ENCODE peak calls at places on chromosome 9, in four cellular contexts. U, D, V and A are unnamed samples.

GRCh38 chr9:131836607-131837315 is 96.9 kb upstream of the RAPGEF1 start:
- DNase-seq in V (no peak), D (no peak), U (no peak), A (no peak)

GRCh38 chr9:36842560-36843530 is 191.2 kb downstream of the PAX5 start:
- DNase-seq in U (no peak), D (no peak), V (no peak), A (peak; percentile 76)

GRCh38 chr9:73684601-73685000 is 532.9 kb downstream of the ANXA1 start:
- DNase-seq in U (peak; percentile 73), V (no peak), D (no peak), A (no peak)

GRCh38 chr9:34430843-34431437 is 27.4 kb downstream of the FAM219A start:
- DNase-seq in D (peak; percentile 88), V (no peak), U (peak; percentile 79), A (peak; percentile 79)

GRCh38 chr9:95012902-95013301 is 286.4 kb downstream of the AOPEP start:
- DNase-seq in U (no peak), V (no peak), D (no peak), A (no peak)

GRCh38 chr9:107942870-107943269 is 453.3 kb upstream of the KLF4 start:
- DNase-seq in U (no peak), D (peak; percentile 41), V (no peak), A (no peak)

GRCh38 chr9:97601228-97601898 is 31.8 kb downstream of the TSTD2 start:
- DNase-seq in U (no peak), V (no peak), D (no peak), A (no peak)

GRCh38 chr9:90842984-90843383 is 41.4 kb downstream of the SYK start:
- DNase-seq in D (no peak), V (peak; percentile 80), U (no peak), A (no peak)

GRCh38 chr9:83432104-83432627 is 106.0 kb downstream of the FRMD3 start:
- DNase-seq in D (peak; percentile 69), V (peak; percentile 83), U (peak; percentile 67), A (peak; percentile 40)

GRCh38 chr9:99181621-99182020 is 40.1 kb downstream of the ALG2 start:
- DNase-seq in U (peak; percentile 76), D (no peak), V (no peak), A (no peak)

GRCh38 chr9:83313771-83314170 is 224.4 kb downstream of the FRMD3 start:
- DNase-seq in D (no peak), U (no peak), V (no peak), A (no peak)

GRCh38 chr9:15612962-15613361 is 60.1 kb downstream of the CCDC171 start:
- DNase-seq in V (no peak), U (no peak), D (no peak), A (no peak)

GRCh38 chr9:125613156-125613555 is 93.9 kb downstream of the MAPKAP1 start:
- DNase-seq in V (no peak), D (peak; percentile 21), U (no peak), A (no peak)

GRCh38 chr9:14383296-14383695 is 69.4 kb upstream of the NFIB start:
- DNase-seq in U (peak; percentile 66), V (no peak), D (no peak), A (no peak)

GRCh38 chr9:118686940-118687339 is 682.3 kb downstream of the BRINP1 start:
- DNase-seq in U (no peak), D (no peak), V (no peak), A (no peak)

GRCh38 chr9:69620731-69621130 is 51.4 kb downstream of the APBA1 start:
- DNase-seq in V (no peak), D (no peak), U (no peak), A (no peak)

GRCh38 chr9:16119861-16120641 is 567.2 kb downstream of the CCDC171 start:
- DNase-seq in D (peak; percentile 11), V (no peak), U (peak; percentile 94), A (no peak)

GRCh38 chr9:37405764-37406380 is 16.6 kb upstream of the GRHPR start:
- DNase-seq in D (no peak), V (no peak), U (no peak), A (no peak)

GRCh38 chr9:108534741-108535140 is 321.0 kb downstream of the ACTL7B start:
- DNase-seq in U (peak; percentile 94), V (no peak), D (no peak), A (no peak)

GRCh38 chr9:129069128-129069824 is 11.6 kb upstream of the DOLPP1 start:
- DNase-seq in V (peak; percentile 96), D (no peak), U (no peak), A (no peak)

GRCh38 chr9:82436480-82436879 is 447.9 kb downstream of the SPATA31D1 start:
- DNase-seq in U (peak; percentile 48), D (no peak), V (no peak), A (no peak)

GRCh38 chr9:34479316-34479865 is 20.8 kb downstream of the DNAI1 start:
- DNase-seq in D (no peak), U (no peak), V (no peak), A (no peak)

DNA sequence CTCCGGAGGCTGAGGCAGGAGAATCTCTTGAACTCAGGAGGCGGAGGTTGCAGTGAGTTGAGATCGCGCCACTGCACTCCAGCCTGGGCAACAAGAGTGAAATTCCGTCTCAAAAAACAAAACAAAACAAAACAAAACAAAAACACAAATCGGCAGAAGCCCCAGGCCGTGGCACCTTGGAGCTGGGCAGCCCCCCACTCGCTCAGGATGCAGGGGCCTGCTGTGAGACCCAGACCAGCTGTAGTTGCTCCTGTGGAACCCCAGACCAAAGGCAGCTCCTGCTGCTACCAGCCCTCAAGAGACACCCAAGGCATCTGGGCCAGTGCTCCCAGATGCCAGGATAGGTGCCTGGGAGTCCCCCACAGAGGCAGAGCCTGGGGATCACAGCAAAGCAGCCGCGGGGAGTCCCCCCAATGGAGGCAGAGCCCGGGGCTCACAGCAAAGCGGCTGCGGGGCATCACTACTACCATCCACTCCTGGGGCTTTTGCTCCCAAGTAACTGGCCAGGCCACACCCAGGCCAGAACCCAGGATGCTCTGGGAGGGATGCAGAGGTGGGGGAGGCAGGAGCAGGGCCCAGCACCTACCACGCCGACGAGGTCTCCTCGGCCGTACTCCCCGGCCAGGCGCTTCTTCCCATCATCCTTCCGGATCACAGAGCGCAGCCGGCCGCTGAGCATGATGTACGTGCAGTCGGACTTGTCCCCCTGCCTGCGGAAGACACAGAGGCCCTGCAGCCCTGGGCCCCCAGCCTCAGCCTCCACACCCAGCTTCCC is 37.7 kb upstream of the NSMF start:
- DNase-seq in U (no peak), D (no peak), V (peak; percentile 59), A (peak; percentile 64)
- H3K27me3 ChIP-seq in U (no peaks in the 10 kb centered on the region), D (no peaks in the 10 kb centered on the region), V (no peaks in the 10 kb centered on the region), A (no peaks in the 10 kb centered on the region)

GRCh38 chr9:127853312-127854168 is 918 bp downstream of the ENG start:
- DNase-seq in V (no peak), U (no peak), D (no peak), A (no peak)

GRCh38 chr9:127850286-127850830 is 4.1 kb downstream of the ENG start:
- DNase-seq in U (no peak), D (no peak), V (no peak), A (no peak)

GRCh38 chr9:127855522-127855921 is 1.1 kb upstream of the ENG start:
- DNase-seq in D (no peak), U (no peak), V (no peak), A (no peak)

GRCh38 chr9:127854169-127854833 is at the start of gene ENG:
- DNase-seq in V (peak; percentile 89), D (peak; percentile 73), U (peak; percentile 65), A (peak; percentile 86)

GRCh38 chr9:127852829-127853228 is 1.6 kb downstream of the ENG start:
- DNase-seq in V (no peak), U (no peak), D (no peak), A (no peak)
- H3K4me3 ChIP-seq in V (peak overlapping the region; percentile 82), U (peak overlapping the region; percentile 87), D (no peak overlapping the region), A (no peak overlapping the region)

DNA sequence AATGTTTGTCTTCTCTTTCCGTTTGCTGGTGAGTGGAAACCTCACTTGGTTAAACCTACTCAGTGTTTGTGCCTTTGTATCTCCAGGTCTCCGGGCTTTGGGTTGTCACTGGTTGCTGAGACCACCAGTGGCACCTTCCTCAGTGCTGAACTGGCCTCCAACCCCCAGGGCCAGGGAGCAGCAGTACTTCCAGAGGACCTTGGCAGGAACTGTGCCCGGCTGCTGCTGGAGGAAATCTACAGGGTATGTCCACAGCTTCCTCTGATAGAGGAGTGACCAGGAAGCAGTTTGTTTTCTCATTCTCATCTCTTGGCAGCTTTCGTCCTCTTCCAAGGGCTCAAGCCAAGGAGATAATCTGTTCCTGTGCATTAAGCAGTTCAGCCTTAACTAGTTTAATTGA is 51.7 kb downstream of the RCL1 start:
- DNase-seq in V (no peak), U (no peak), D (no peak), A (no peak)
- H3K36me3 ChIP-seq in V (peaks cover 21% of the 10 kb centered on the region), U (no peaks in the 10 kb centered on the region), D (peaks cover 20% of the 10 kb centered on the region), A (peaks cover 13% of the 10 kb centered on the region)

GRCh38 chr9:132997591-132997990 is 19.1 kb downstream of the GFI1B start:
- DNase-seq in V (peak; percentile 4), D (no peak), U (peak; percentile 52), A (peak; percentile 25)
- H3K27me3 ChIP-seq in V (no peaks in the 10 kb centered on the region), D (peaks cover 10% of the 10 kb centered on the region), U (peaks cover 18% of the 10 kb centered on the region), A (peaks cover 5% of the 10 kb centered on the region)

DNA sequence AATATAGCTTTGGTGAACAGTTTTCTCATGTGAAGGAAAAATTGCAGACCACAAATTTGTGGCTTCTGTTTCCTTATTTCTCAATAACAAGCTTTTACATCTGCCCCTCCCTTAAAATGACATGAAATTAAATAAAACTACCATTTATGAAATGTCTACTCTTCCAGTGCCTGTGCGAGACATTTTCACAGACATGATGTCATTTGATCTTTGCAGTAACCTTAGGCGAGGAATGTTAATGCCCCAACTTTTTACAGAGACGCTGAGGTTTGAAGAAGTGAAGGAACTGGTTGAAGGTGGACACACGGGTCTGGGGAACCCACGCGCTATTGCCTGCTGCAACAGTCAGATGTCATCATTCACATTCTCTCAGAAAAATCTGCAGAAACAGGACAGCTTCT is 61.5 kb downstream of the OSTF1 start:
- DNase-seq in V (no peak), U (no peak), D (no peak), A (no peak)
- H3K4me3 ChIP-seq in V (no peak overlapping the region), U (no peak overlapping the region), D (no peak overlapping the region), A (no peak overlapping the region)